ENCODE peak calls at places on chromosomes 4 and X, in nine cellular contexts. Q, W, M, C, B, H, I, Z and V are unnamed samples.

GRCh38 chrX:9102956-9103355 is 69.0 kb upstream of the FAM9B start:
- DNase-seq in H (no peak), M (no peak), C (no peak), Z (no peak), I (no peak), Q (no peak), W (no peak), B (no peak), V (peak)

GRCh38 chr4:177408023-177408422 is 34.2 kb downstream of the AGA start:
- DNase-seq in W (no peak), M (no peak), H (no peak), B (no peak), Q (no peak), I (no peak), Z (no peak), C (no peak), V (no peak)

GRCh38 chrX:72100824-72101351 is 30.8 kb downstream of the RTL5 start:
- DNase-seq in C (no peak), Z (peak), M (no peak), H (no peak), Q (no peak), I (no peak), W (peak), B (no peak), V (no peak)

GRCh38 chr4:42671431-42672194 is 14.7 kb upstream of the ATP8A1 start:
- DNase-seq in H (no peak), B (no peak), C (no peak), Q (no peak), W (no peak), Z (no peak), I (no peak), M (no peak), V (no peak)

GRCh38 chrX:149314031-149314430 is 191.1 kb downstream of the IDS start:
- DNase-seq in Q (no peak), M (peak), W (no peak), Z (no peak), I (no peak), B (no peak), H (no peak), C (no peak), V (peak)

GRCh38 chrX:101417981-101418841 is 10.2 kb downstream of the HNRNPH2 start:
- DNase-seq in I (peak), Q (peak), Z (no peak), B (peak), W (no peak), M (no peak), H (no peak), C (peak), V (peak)

GRCh38 chrX:18101087-18101486 is 119.6 kb downstream of the BEND2 start:
- DNase-seq in Z (no peak), C (no peak), Q (no peak), W (no peak), M (no peak), H (no peak), I (no peak), B (no peak), V (no peak)

GRCh38 chr4:44927361-44928061 is 201.2 kb upstream of the GNPDA2 start:
- DNase-seq in M (peak), I (no peak), Q (no peak), B (no peak), W (no peak), H (peak), C (no peak), Z (no peak), V (peak)

GRCh38 chrX:149717803-149718202 is 5.9 kb downstream of the MAGEA11 start:
- DNase-seq in W (no peak), C (no peak), H (no peak), B (no peak), Z (no peak), I (no peak), Q (no peak), M (no peak), V (no peak)

GRCh38 chr4:6926681-6927478 is 17.3 kb downstream of the TBC1D14 start:
- DNase-seq in Z (peak), Q (no peak), W (peak), H (no peak), M (no peak), B (no peak), I (no peak), C (no peak), V (no peak)